ENCODE peak calls at places on chromosome 1, in five cellular contexts. O, L, N, U and K are unnamed samples.

GRCh38 chr1:182890927-182891610 is 51.9 kb downstream of the DHX9 start:
- DNase-seq in O (no peak), L (no peak), N (no peak), U (no peak), K (no peak)

GRCh38 chr1:18505666-18506065 is 24.9 kb downstream of the KLHDC7A start:
- DNase-seq in O (no peak), L (no peak), N (peak), U (no peak), K (no peak)

GRCh38 chr1:5415621-5416020 is 576.6 kb downstream of the NPHP4 start:
- DNase-seq in O (no peak), L (no peak), N (no peak), U (no peak), K (no peak)

GRCh38 chr1:94876362-94876761 is 50.5 kb downstream of the CNN3 start:
- DNase-seq in O (peak), L (no peak), N (no peak), U (no peak), K (no peak)

GRCh38 chr1:201184307-201184706 is 6.3 kb upstream of the IGFN1 start:
- DNase-seq in O (peak), L (no peak), N (no peak), U (no peak), K (no peak)

GRCh38 chr1:43900386-43900785 is 33.2 kb upstream of the ARTN start:
- DNase-seq in O (no peak), L (no peak), N (no peak), U (no peak), K (no peak)

GRCh38 chr1:65623895-65624294 is 168.8 kb upstream of the PDE4B start:
- DNase-seq in O (no peak), L (no peak), N (no peak), U (no peak), K (no peak)

GRCh38 chr1:157958280-157958679 is 35.2 kb upstream of the KIRREL1 start:
- DNase-seq in O (no peak), L (no peak), N (no peak), U (no peak), K (no peak)

GRCh38 chr1:18256318-18257235 is 149.0 kb downstream of the IGSF21 start:
- DNase-seq in O (peak), L (no peak), N (no peak), U (no peak), K (no peak)

GRCh38 chr1:161499099-161500078 is 5.9 kb upstream of the FCGR2A start:
- DNase-seq in O (no peak), L (no peak), N (no peak), U (no peak), K (no peak)

GRCh38 chr1:234893725-234894630 is 234.7 kb downstream of the TOMM20 start:
- DNase-seq in O (peak), L (no peak), N (no peak), U (peak), K (no peak)

GRCh38 chr1:211198880-211199279 is 60.3 kb upstream of the RCOR3 start:
- DNase-seq in O (no peak), L (no peak), N (no peak), U (no peak), K (no peak)